ENCODE peak calls at places on chromosomes 2 and 18, in nine cellular contexts. X, Y, H, D, U, G, I, F and R are unnamed samples.

GRCh38 chr2:238287702-238288649 is at the start of gene PER2:
- DNase-seq in X (peak; percentile 69), Y (peak; percentile 96), H (peak; percentile 83), D (peak; percentile 80), U (peak; percentile 70), G (no peak), I (peak; percentile 69), F (peak; percentile 61), R (no peak)

GRCh38 chr2:65164379-65165023 is 34.6 kb upstream of the RAB1A start:
- DNase-seq in X (no peak), Y (no peak), H (no peak), D (no peak), U (no peak), G (no peak), I (no peak), F (no peak), R (no peak)

GRCh38 chr2:233334915-233335314 is 19.4 kb upstream of the DGKD start:
- DNase-seq in X (no peak), Y (no peak), H (no peak), D (no peak), U (no peak), G (no peak), I (no peak), F (no peak), R (no peak)

GRCh38 chr2:17401096-17401495 is 117.1 kb downstream of the RAD51AP2 start:
- DNase-seq in X (no peak), Y (no peak), H (no peak), D (no peak), U (no peak), G (no peak), I (no peak), F (no peak), R (no peak)

GRCh38 chr2:219559156-219559915 is 12.0 kb downstream of the OBSL1 start:
- DNase-seq in X (no peak), Y (no peak), H (no peak), D (no peak), U (no peak), G (no peak), I (no peak), F (no peak), R (no peak)

GRCh38 chr2:218962859-218963492 is 3.5 kb downstream of the CDK5R2 start:
- DNase-seq in X (peak; percentile 69), Y (peak; percentile 41), H (no peak), D (no peak), U (peak; percentile 65), G (no peak), I (peak; percentile 67), F (peak; percentile 66), R (no peak)

GRCh38 chr2:29834036-29834540 is 87.3 kb downstream of the ALK start:
- DNase-seq in X (no peak), Y (no peak), H (no peak), D (no peak), U (no peak), G (no peak), I (no peak), F (no peak), R (no peak)

GRCh38 chr18:57538614-57539013 is 47.9 kb downstream of the FECH start:
- DNase-seq in X (no peak), Y (no peak), H (no peak), D (no peak), U (no peak), G (no peak), I (no peak), F (no peak), R (peak; percentile 32)

GRCh38 chr2:239725551-239725890 is 299.6 kb downstream of the NDUFA10 start:
- DNase-seq in X (no peak), Y (no peak), H (no peak), D (no peak), U (no peak), G (no peak), I (no peak), F (no peak), R (no peak)

GRCh38 chr18:13279181-13280065 is 60.9 kb downstream of the LDLRAD4 start:
- DNase-seq in X (no peak), Y (no peak), H (no peak), D (no peak), U (no peak), G (no peak), I (no peak), F (no peak), R (no peak)

GRCh38 chr2:48180557-48180956 is 274.3 kb upstream of the FBXO11 start:
- DNase-seq in X (no peak), Y (no peak), H (no peak), D (no peak), U (no peak), G (no peak), I (no peak), F (no peak), R (no peak)

GRCh38 chr18:23893653-23894052 is 120.9 kb upstream of the TTC39C start:
- DNase-seq in X (no peak), Y (no peak), H (no peak), D (no peak), U (no peak), G (no peak), I (no peak), F (no peak), R (no peak)

GRCh38 chr18:62625019-62625418 is 90.3 kb upstream of the PHLPP1 start:
- DNase-seq in X (no peak), Y (no peak), H (peak; percentile 7), D (peak; percentile 39), U (no peak), G (no peak), I (no peak), F (peak; percentile 27), R (no peak)

GRCh38 chr2:26533661-26534060 is 55.7 kb upstream of the OTOF start:
- DNase-seq in X (no peak), Y (no peak), H (no peak), D (no peak), U (no peak), G (no peak), I (no peak), F (no peak), R (no peak)

GRCh38 chr18:51236225-51236624 is 38.7 kb upstream of the MEX3C start:
- DNase-seq in X (peak; percentile 25), Y (peak; percentile 4), H (peak; percentile 16), D (no peak), U (no peak), G (no peak), I (no peak), F (no peak), R (no peak)

GRCh38 chr18:784470-785172 is 27.4 kb downstream of the YES1 start:
- DNase-seq in X (no peak), Y (no peak), H (no peak), D (no peak), U (no peak), G (no peak), I (no peak), F (no peak), R (no peak)

GRCh38 chr2:161208527-161209139 is 48.4 kb downstream of the TANK start:
- DNase-seq in X (peak; percentile 55), Y (peak; percentile 75), H (peak; percentile 29), D (peak; percentile 22), U (no peak), G (no peak), I (no peak), F (no peak), R (no peak)

GRCh38 chr2:69376385-69376784 is 10.6 kb downstream of the GFPT1 start:
- DNase-seq in X (no peak), Y (no peak), H (no peak), D (no peak), U (no peak), G (no peak), I (no peak), F (no peak), R (no peak)

GRCh38 chr2:677056-677949 is at the start of gene TMEM18:
- DNase-seq in X (peak; percentile 94), Y (peak; percentile 99), H (peak; percentile 98), D (peak; percentile 99), U (peak; percentile 90), G (peak; percentile 98), I (peak; percentile 98), F (peak; percentile 90), R (peak; percentile 99)

GRCh38 chr2:88842656-88843055 is 151.2 kb downstream of the RPIA start:
- DNase-seq in X (no peak), Y (no peak), H (no peak), D (no peak), U (no peak), G (no peak), I (no peak), F (no peak), R (no peak)
- TF ChIP-seq CTCF in X (no peak), Y (no peak), H (no peak), D (no peak), U (no peak), G (no peak), I (no peak), F (no peak), R (no peak)

GRCh38 chr2:116510117-116510671 is 1304.3 kb upstream of the DDX18 start:
- DNase-seq in X (no peak), Y (no peak), H (no peak), D (no peak), U (no peak), G (no peak), I (no peak), F (no peak), R (no peak)
- TF ChIP-seq CTCF in X (no peak), Y (peak; percentile 34), H (no peak), D (no peak), U (no peak), G (no peak), I (no peak), F (peak; percentile 13), R (peak; percentile 49)

GRCh38 chr2:143802871-143803650 is 673.8 kb downstream of the ARHGAP15 start:
- DNase-seq in X (no peak), Y (no peak), H (no peak), D (no peak), U (no peak), G (no peak), I (no peak), F (no peak), R (no peak)
- TF ChIP-seq CTCF in X (no peak), Y (peak; percentile 11), H (no peak), D (no peak), U (no peak), G (no peak), I (no peak), F (no peak), R (no peak)

GRCh38 chr2:126947090-126947404 is 48.4 kb downstream of the TEX51 start:
- DNase-seq in X (no peak), Y (no peak), H (no peak), D (no peak), U (no peak), G (peak; percentile 72), I (no peak), F (no peak), R (no peak)

GRCh38 chr2:126949775-126950174 is 51.1 kb downstream of the TEX51 start:
- DNase-seq in X (no peak), Y (no peak), H (no peak), D (no peak), U (no peak), G (peak; percentile 37), I (no peak), F (no peak), R (no peak)

GRCh38 chr2:126943612-126944011 is 44.9 kb downstream of the TEX51 start:
- DNase-seq in X (no peak), Y (no peak), H (no peak), D (no peak), U (no peak), G (no peak), I (no peak), F (no peak), R (no peak)

GRCh38 chr2:126945118-126945517 is 46.4 kb downstream of the TEX51 start:
- DNase-seq in X (no peak), Y (no peak), H (no peak), D (no peak), U (no peak), G (peak; percentile 91), I (no peak), F (no peak), R (no peak)

GRCh38 chr2:126946323-126947089 is 47.8 kb downstream of the TEX51 start:
- DNase-seq in X (no peak), Y (no peak), H (no peak), D (no peak), U (no peak), G (no peak), I (no peak), F (no peak), R (no peak)
- TF ChIP-seq CTCF in X (no peak), Y (no peak), H (no peak), D (no peak), U (no peak), G (no peak), I (no peak), F (no peak), R (no peak)